ENCODE peak calls at places on chromosomes 13 and 19, in five cellular contexts. X, D, C, N and I are unnamed samples.

GRCh38 chr19:35144600-35145436 is 1.8 kb downstream of the FXYD7 start:
- DNase-seq in X (no peak), D (no peak), C (peak; percentile 93), N (peak; percentile 64), I (no peak)

GRCh38 chr19:11505504-11506100 is at the start of gene ZNF653:
- DNase-seq in X (peak; percentile 92), D (peak; percentile 100), C (peak; percentile 86), N (peak; percentile 93), I (peak; percentile 91)

GRCh38 chr13:109330941-109331340 is 455.4 kb downstream of the IRS2 start:
- DNase-seq in X (peak; percentile 71), D (no peak), C (no peak), N (no peak), I (no peak)

GRCh38 chr13:43058318-43058674 is 34.9 kb downstream of the DNAJC15 start:
- DNase-seq in X (peak; percentile 60), D (peak; percentile 39), C (peak; percentile 82), N (no peak), I (peak; percentile 77)

GRCh38 chr13:51324714-51325440 is 14.6 kb upstream of the SERPINE3 start:
- DNase-seq in X (no peak), D (no peak), C (no peak), N (no peak), I (no peak)

GRCh38 chr13:21537105-21537504 is 66.9 kb downstream of the MICU2 start:
- DNase-seq in X (peak; percentile 42), D (no peak), C (no peak), N (no peak), I (no peak)

GRCh38 chr19:41064974-41065569 is 23.2 kb upstream of the CYP2A13 start:
- DNase-seq in X (no peak), D (peak; percentile 7), C (no peak), N (no peak), I (no peak)

GRCh38 chr13:33543631-33544030 is 258.1 kb upstream of the STARD13 start:
- DNase-seq in X (no peak), D (no peak), C (no peak), N (no peak), I (no peak)

GRCh38 chr19:1000095-1000494 is at the start of gene GRIN3B:
- DNase-seq in X (peak; percentile 46), D (peak; percentile 32), C (peak; percentile 43), N (peak; percentile 84), I (no peak)

GRCh38 chr19:53659292-53659691 is 27.5 kb downstream of the DPRX start:
- DNase-seq in X (no peak), D (peak; percentile 63), C (no peak), N (peak; percentile 15), I (no peak)

GRCh38 chr13:44760434-44760833 is 184.3 kb upstream of the TSC22D1 start:
- DNase-seq in X (no peak), D (no peak), C (no peak), N (no peak), I (no peak)

GRCh38 chr19:4369109-4369887 is 25.9 kb downstream of the MPND start:
- DNase-seq in X (no peak), D (no peak), C (peak; percentile 38), N (peak; percentile 53), I (no peak)

GRCh38 chr13:73158851-73159250 is 100.0 kb downstream of the KLF5 start:
- DNase-seq in X (peak; percentile 61), D (no peak), C (no peak), N (no peak), I (peak; percentile 79)

GRCh38 chr13:102703721-102704035 is 8.8 kb upstream of the METTL21C start:
- DNase-seq in X (no peak), D (no peak), C (no peak), N (no peak), I (no peak)

GRCh38 chr13:97194473-97194872 is 27.7 kb upstream of the MBNL2 start:
- DNase-seq in X (peak; percentile 74), D (peak; percentile 87), C (peak; percentile 54), N (no peak), I (peak; percentile 100)

GRCh38 chr13:50396001-50396400 is 380.8 kb downstream of the KCNRG start:
- DNase-seq in X (no peak), D (no peak), C (no peak), N (no peak), I (no peak)

GRCh38 chr13:35916186-35916585 is 215.0 kb downstream of the DCLK1 start:
- DNase-seq in X (no peak), D (no peak), C (no peak), N (no peak), I (no peak)

GRCh38 chr13:113929628-113930615 is 44.0 kb downstream of the C13orf46 start:
- DNase-seq in X (no peak), D (no peak), C (no peak), N (no peak), I (no peak)

GRCh38 chr19:43928820-43929219 is 6.3 kb downstream of the ZNF45 start:
- DNase-seq in X (no peak), D (no peak), C (no peak), N (no peak), I (no peak)

GRCh38 chr13:39148513-39148961 is 110.3 kb downstream of the NHLRC3 start:
- DNase-seq in X (peak; percentile 33), D (peak; percentile 31), C (no peak), N (no peak), I (peak; percentile 71)

GRCh38 chr19:511101-511841 is 4.0 kb downstream of the TPGS1 start:
- DNase-seq in X (no peak), D (no peak), C (no peak), N (no peak), I (no peak)

GRCh38 chr19:6501740-6502648 is at the start of gene TUBB4A:
- DNase-seq in X (no peak), D (no peak), C (peak; percentile 16), N (peak; percentile 60), I (peak; percentile 43)

GRCh38 chr19:1839658-1840540 is 8.4 kb downstream of the REXO1 start:
- DNase-seq in X (no peak), D (no peak), C (no peak), N (no peak), I (no peak)

GRCh38 chr19:6828698-6829633 is 56.5 kb downstream of the VAV1 start:
- DNase-seq in X (no peak), D (peak; percentile 25), C (peak; percentile 29), N (no peak), I (no peak)

GRCh38 chr19:980133-980998 is 3.8 kb upstream of the WDR18 start:
- DNase-seq in X (no peak), D (no peak), C (peak; percentile 18), N (peak; percentile 95), I (no peak)

GRCh38 chr19:44912854-44913253 is 1.6 kb upstream of the APOC1 start:
- DNase-seq in X (no peak), D (no peak), C (no peak), N (no peak), I (no peak)

GRCh38 chr13:97856001-97856675 is 97.3 kb upstream of the IPO5 start:
- DNase-seq in X (peak; percentile 31), D (no peak), C (no peak), N (peak; percentile 17), I (no peak)

GRCh38 chr19:48442116-48443035 is 3.4 kb upstream of the GRWD1 start:
- DNase-seq in X (no peak), D (no peak), C (no peak), N (no peak), I (no peak)

GRCh38 chr19:27780367-27781065 is 1432.4 kb downstream of the UQCRFS1 start:
- DNase-seq in X (no peak), D (no peak), C (no peak), N (no peak), I (no peak)

GRCh38 chr19:50173144-50173543 is 10.1 kb upstream of the IZUMO2 start:
- DNase-seq in X (no peak), D (peak; percentile 40), C (peak; percentile 63), N (no peak), I (no peak)

GRCh38 chr19:1837625-1838105 is 10.6 kb downstream of the REXO1 start:
- DNase-seq in X (no peak), D (peak; percentile 64), C (peak; percentile 54), N (peak; percentile 87), I (no peak)

GRCh38 chr13:72221276-72221962 is 354.4 kb upstream of the DACH1 start:
- DNase-seq in X (no peak), D (peak; percentile 12), C (peak; percentile 20), N (peak; percentile 46), I (no peak)

GRCh38 chr13:78022164-78022877 is 103.7 kb upstream of the EDNRB start:
- DNase-seq in X (peak; percentile 78), D (peak; percentile 28), C (no peak), N (no peak), I (peak; percentile 58)

GRCh38 chr19:4061178-4061682 is 5.5 kb downstream of the ZBTB7A start:
- DNase-seq in X (no peak), D (no peak), C (peak; percentile 75), N (no peak), I (no peak)

GRCh38 chr13:97573011-97573410 is 139.0 kb downstream of the RAP2A start:
- DNase-seq in X (peak; percentile 22), D (no peak), C (no peak), N (no peak), I (no peak)

GRCh38 chr19:11286312-11286974 is 9.5 kb upstream of the TSPAN16 start:
- DNase-seq in X (peak; percentile 41), D (peak; percentile 50), C (no peak), N (no peak), I (peak; percentile 52)

GRCh38 chr19:49133621-49134454 is 14.5 kb downstream of the PPFIA3 start:
- DNase-seq in X (peak; percentile 58), D (no peak), C (peak; percentile 60), N (no peak), I (no peak)

GRCh38 chr13:73940098-73940497 is 194.1 kb downstream of the KLF12 start:
- DNase-seq in X (no peak), D (no peak), C (no peak), N (no peak), I (no peak)